ENCODE peak calls at places on chromosomes 1 and 21, in four cellular contexts. G, Z, W and Y are unnamed samples.

GRCh38 chr1:231639819-231640218 is 13.2 kb downstream of the DISC1 start:
- DNase-seq in W (no peak), Z (no peak), G (no peak), Y (no peak)

GRCh38 chr1:56411021-56411420 is 168.3 kb downstream of the PLPP3 start:
- DNase-seq in G (no peak), W (no peak), Z (no peak), Y (no peak)

GRCh38 chr1:31617917-31618746 is 643 bp downstream of the HCRTR1 start:
- DNase-seq in G (peak; percentile 90), Z (peak; percentile 31), W (peak; percentile 70), Y (peak; percentile 54)

GRCh38 chr21:45112371-45112770 is 38.0 kb downstream of the ADARB1 start:
- DNase-seq in Z (no peak), G (no peak), W (peak; percentile 43), Y (no peak)

GRCh38 chr1:156387899-156388813 is 19.1 kb downstream of the RHBG start:
- DNase-seq in Z (peak; percentile 25), W (peak; percentile 23), G (peak; percentile 90), Y (no peak)

GRCh38 chr21:44929242-44929798 is 8.6 kb upstream of the ITGB2 start:
- DNase-seq in W (peak; percentile 32), G (no peak), Z (no peak), Y (peak; percentile 26)

GRCh38 chr1:230772457-230773395 is 25.5 kb downstream of the CAPN9 start:
- DNase-seq in W (peak; percentile 77), Z (peak; percentile 15), G (peak; percentile 42), Y (peak; percentile 88)

GRCh38 chr1:53651356-53651755 is 87.6 kb downstream of the GLIS1 start:
- DNase-seq in Z (no peak), W (no peak), G (no peak), Y (no peak)

GRCh38 chr1:7534061-7534825 is 236.9 kb upstream of the VAMP3 start:
- DNase-seq in Z (no peak), G (no peak), W (no peak), Y (no peak)

GRCh38 chr1:227788279-227789041 is 27.0 kb upstream of the PRSS38 start:
- DNase-seq in W (peak; percentile 64), Z (peak; percentile 73), G (peak; percentile 92), Y (peak; percentile 86)

GRCh38 chr1:206723500-206724472 is 39.1 kb downstream of the MAPKAPK2 start:
- DNase-seq in G (peak; percentile 34), W (peak; percentile 92), Z (no peak), Y (peak; percentile 98)

GRCh38 chr1:37808369-37809319 is 636 bp upstream of the YRDC start:
- DNase-seq in Z (peak; percentile 63), W (peak; percentile 90), G (peak; percentile 63), Y (peak; percentile 65)

GRCh38 chr1:218392717-218393116 is 47.6 kb downstream of the TGFB2 start:
- DNase-seq in Z (no peak), G (no peak), W (no peak), Y (no peak)

GRCh38 chr1:52552236-52552504 is 722 bp downstream of the TUT4 start:
- DNase-seq in W (peak; percentile 78), G (peak; percentile 64), Z (peak; percentile 79), Y (peak; percentile 52)

GRCh38 chr1:46303872-46304326 is 401 bp downstream of the UQCRH start:
- DNase-seq in Z (no peak), W (no peak), G (no peak), Y (no peak)

GRCh38 chr1:79982218-79982617 is 975.7 kb upstream of the ADGRL4 start:
- DNase-seq in G (no peak), Z (peak; percentile 8), W (peak; percentile 59), Y (no peak)

GRCh38 chr1:91645031-91645430 is 144.4 kb downstream of the CDC7 start:
- DNase-seq in G (peak; percentile 93), Z (no peak), W (no peak), Y (no peak)

GRCh38 chr1:93595266-93595665 is 86.4 kb downstream of the BCAR3 start:
- DNase-seq in Z (no peak), W (peak; percentile 92), G (no peak), Y (no peak)

GRCh38 chr1:217181205-217181746 is 449.6 kb downstream of the GPATCH2 start:
- DNase-seq in Z (no peak), G (no peak), W (no peak), Y (no peak)

GRCh38 chr1:25026757-25027450 is 96.8 kb upstream of the RUNX3 start:
- DNase-seq in W (no peak), G (no peak), Z (no peak), Y (no peak)

GRCh38 chr1:237879195-237879594 is 11.5 kb downstream of the ZP4 start:
- DNase-seq in G (no peak), Z (no peak), W (no peak), Y (peak; percentile 65)

GRCh38 chr1:66475940-66476339 is 58.0 kb upstream of the SGIP1 start:
- DNase-seq in Z (no peak), G (no peak), W (no peak), Y (no peak)

GRCh38 chr1:201282931-201283829 is at the start of gene PKP1:
- DNase-seq in G (peak; percentile 38), W (peak; percentile 73), Z (no peak), Y (peak; percentile 100)

GRCh38 chr1:41497056-41497440 is 12.6 kb upstream of the EDN2 start:
- DNase-seq in W (no peak), Z (no peak), G (no peak), Y (no peak)

DNA sequence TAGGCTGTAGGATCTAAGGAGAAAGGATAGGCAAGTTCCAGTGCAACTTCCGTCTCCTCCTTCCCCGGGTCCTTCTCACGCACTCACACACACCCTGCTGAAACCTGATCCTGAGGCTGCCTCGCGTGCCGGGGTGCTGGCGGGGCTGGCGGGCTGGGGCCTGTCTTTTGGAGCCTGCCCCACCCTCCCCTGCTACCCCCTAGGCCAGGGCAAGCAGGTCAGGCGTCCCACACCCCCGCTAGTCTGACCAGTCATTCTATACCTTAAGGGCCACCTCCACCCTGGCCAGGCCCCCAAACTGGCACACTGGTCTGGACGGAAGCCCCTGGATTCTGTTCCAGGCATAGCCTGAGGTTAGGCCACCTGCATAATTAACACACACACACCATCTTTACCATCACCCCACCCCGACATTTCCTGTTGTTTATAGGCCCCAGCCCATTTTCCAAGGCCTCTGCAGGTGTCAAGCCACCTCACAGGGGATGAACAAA is 48.2 kb upstream of the ARTN start:
- DNase-seq in W (no peak), Z (no peak), G (peak; percentile 60), Y (no peak)
- TF ChIP-seq EZH2phosphoT487 in W (no peak), Z (no peak), G (no peak), Y (no peak)

GRCh38 chr1:214425723-214426419 is 125.5 kb downstream of the PTPN14 start:
- DNase-seq in W (peak; percentile 42), G (no peak), Z (no peak), Y (no peak)
- H3F3A ChIP-seq in W (peaks cover 91% of the 10 kb centered on the region), G (no peaks in the 10 kb centered on the region), Z (peaks cover 18% of the 10 kb centered on the region), Y (peaks cover 9% of the 10 kb centered on the region)

GRCh38 chr1:111157425-111157824 is 17.4 kb downstream of the CEPT1 start:
- DNase-seq in Z (no peak), G (no peak), W (no peak), Y (no peak)

GRCh38 chr1:111148376-111148881 is 8.4 kb downstream of the CEPT1 start:
- DNase-seq in G (no peak), Z (no peak), W (no peak), Y (no peak)

GRCh38 chr1:111147948-111148347 is 7.9 kb downstream of the CEPT1 start:
- DNase-seq in W (no peak), Z (no peak), G (no peak), Y (no peak)

GRCh38 chr1:111154021-111154999 is 14.3 kb downstream of the CEPT1 start:
- DNase-seq in G (no peak), W (no peak), Z (no peak), Y (no peak)

GRCh38 chr1:111151838-111152237 is 11.8 kb downstream of the CEPT1 start:
- DNase-seq in Z (no peak), G (no peak), W (no peak), Y (no peak)
- H3K79me2 ChIP-seq in Z (peaks cover 23% of the 10 kb centered on the region), G (peaks cover 66% of the 10 kb centered on the region), W (peaks cover 100% of the 10 kb centered on the region), Y (peaks cover 56% of the 10 kb centered on the region)

GRCh38 chr1:1938613-1939295 is 19.7 kb upstream of the TMEM52 start:
- DNase-seq in Z (no peak), W (no peak), G (no peak), Y (no peak)
- TF ChIP-seq EZH2phosphoT487 in Z (no peak), W (no peak), G (no peak), Y (no peak)